ENCODE peak calls at places on chromosome 2, in ten cellular contexts. X is stimulated activated CD4-positive, alpha-beta T cell treated with anti-CD3 and anti-CD28 coated beads, Interleukin-4, amount 100 ng/mL, for 1 hour; Q is sigmoid colon; C is posterior vena cava; V is choroid plexus epithelial cell; S is MM.1S; Z is activated CD8-positive, alpha-beta memory T cell treated with anti-CD3 and anti-CD28 coated beads, Interleukin-2, amount 10 ng/mL, durations not matched to agents 7 days and 5 days; L is anterior cingulate cortex; T is PC-9; D is WTC11. J is an unnamed sample.
A peak's percentile ranks its signal among the peaks of the same experiment; 100 is the strongest.

GRCh38 chr2:214574077-214574775 is 163.4 kb downstream of the VWC2L start:
- DNase-seq in X (no peak), Q (no peak), C (no peak), V (peak; percentile 2), S (no peak), Z (no peak), L (no peak), T (no peak), D (no peak), J (no peak)

GRCh38 chr2:121567957-121568409 is 37.3 kb downstream of the RNU4ATAC start:
- DNase-seq in X (no peak), Q (no peak), C (no peak), V (peak; percentile 66), S (no peak), Z (no peak), L (no peak), T (no peak), D (no peak), J (no peak)

GRCh38 chr2:240523451-240524281 is 34.1 kb downstream of the ANKMY1 start:
- DNase-seq in X (no peak), Q (no peak), C (peak; percentile 48), V (no peak), S (no peak), Z (peak; percentile 34), L (no peak), T (no peak), D (no peak), J (no peak)

GRCh38 chr2:79771530-79771929 is 258.7 kb downstream of the CTNNA2 start:
- DNase-seq in X (no peak), Q (no peak), C (no peak), V (no peak), S (no peak), Z (no peak), L (no peak), T (no peak), D (no peak), J (peak; percentile 4)

GRCh38 chr2:24831736-24832421 is 38.7 kb downstream of the CENPO start:
- DNase-seq in X (no peak), Q (peak; percentile 60), C (peak; percentile 72), V (no peak), S (no peak), Z (no peak), L (peak; percentile 74), T (no peak), D (no peak), J (no peak)

GRCh38 chr2:100818003-100818605 is 1.8 kb upstream of the NPAS2 start:
- DNase-seq in X (no peak), Q (no peak), C (no peak), V (peak; percentile 67), S (no peak), Z (no peak), L (peak; percentile 77), T (peak; percentile 71), D (no peak), J (no peak)

GRCh38 chr2:114727012-114727411 is 284.6 kb downstream of the DPP10 start:
- DNase-seq in X (no peak), Q (no peak), C (no peak), V (no peak), S (no peak), Z (no peak), L (peak; percentile 27), T (no peak), D (no peak), J (no peak)

GRCh38 chr2:10835052-10835970 is 22.7 kb upstream of the PDIA6 start:
- DNase-seq in X (peak; percentile 86), Q (peak; percentile 85), C (peak; percentile 83), V (peak; percentile 53), S (peak; percentile 85), Z (peak; percentile 74), L (peak; percentile 65), T (peak; percentile 46), D (peak; percentile 97), J (peak; percentile 94)

GRCh38 chr2:3737128-3737527 is 33.8 kb downstream of the DCDC2C start:
- DNase-seq in X (no peak), Q (no peak), C (no peak), V (no peak), S (no peak), Z (no peak), L (no peak), T (no peak), D (no peak), J (no peak)

GRCh38 chr2:240432820-240433801 is 2.4 kb upstream of the GPC1 start:
- DNase-seq in X (peak; percentile 1), Q (peak; percentile 66), C (peak; percentile 71), V (no peak), S (no peak), Z (no peak), L (no peak), T (no peak), D (peak; percentile 7), J (no peak)

GRCh38 chr2:177154809-177155208 is 57.8 kb upstream of the HNRNPA3 start:
- DNase-seq in X (no peak), Q (no peak), C (no peak), V (no peak), S (no peak), Z (no peak), L (no peak), T (no peak), D (no peak), J (no peak)

GRCh38 chr2:6945821-6946220 is 28.6 kb downstream of the RNF144A start:
- DNase-seq in X (no peak), Q (no peak), C (no peak), V (no peak), S (no peak), Z (no peak), L (no peak), T (no peak), D (no peak), J (no peak)

GRCh38 chr2:144452169-144453038 is 67.5 kb downstream of the ZEB2 start:
- DNase-seq in X (no peak), Q (no peak), C (no peak), V (peak; percentile 67), S (no peak), Z (no peak), L (no peak), T (no peak), D (peak; percentile 29), J (peak; percentile 79)

GRCh38 chr2:173752152-173752551 is 213.0 kb downstream of the SP3 start:
- DNase-seq in X (no peak), Q (no peak), C (no peak), V (peak; percentile 38), S (peak; percentile 10), Z (no peak), L (no peak), T (no peak), D (no peak), J (no peak)

GRCh38 chr2:126413079-126413478 is 242.9 kb upstream of the GYPC start:
- DNase-seq in X (no peak), Q (no peak), C (no peak), V (no peak), S (peak; percentile 75), Z (no peak), L (no peak), T (no peak), D (no peak), J (no peak)

GRCh38 chr2:15748736-15749323 is 157.2 kb downstream of the DDX1 start:
- DNase-seq in X (no peak), Q (no peak), C (no peak), V (peak; percentile 51), S (no peak), Z (no peak), L (no peak), T (no peak), D (peak; percentile 86), J (peak; percentile 92)

GRCh38 chr2:8488001-8488738 is 193.7 kb upstream of the ID2 start:
- DNase-seq in X (peak; percentile 58), Q (peak; percentile 45), C (no peak), V (no peak), S (peak; percentile 86), Z (peak; percentile 80), L (peak; percentile 60), T (no peak), D (no peak), J (no peak)

GRCh38 chr2:100877555-100877954 is 57.6 kb downstream of the NPAS2 start:
- DNase-seq in X (no peak), Q (no peak), C (no peak), V (peak; percentile 78), S (no peak), Z (no peak), L (no peak), T (no peak), D (no peak), J (no peak)

GRCh38 chr2:70344195-70344594 is 42.3 kb upstream of the FAM136A start:
- DNase-seq in X (no peak), Q (no peak), C (no peak), V (no peak), S (no peak), Z (no peak), L (no peak), T (peak; percentile 66), D (no peak), J (no peak)

GRCh38 chr2:18626958-18627650 is 37.7 kb upstream of the NT5C1B start:
- DNase-seq in X (no peak), Q (no peak), C (no peak), V (no peak), S (no peak), Z (no peak), L (no peak), T (no peak), D (no peak), J (no peak)

GRCh38 chr2:18117592-18117991 is 239.1 kb downstream of the KCNS3 start:
- DNase-seq in X (no peak), Q (no peak), C (no peak), V (peak; percentile 82), S (peak; percentile 79), Z (no peak), L (no peak), T (no peak), D (peak; percentile 61), J (peak; percentile 78)

GRCh38 chr2:172533687-172534086 is 22.2 kb upstream of the PDK1 start:
- DNase-seq in X (no peak), Q (no peak), C (no peak), V (no peak), S (no peak), Z (no peak), L (no peak), T (no peak), D (no peak), J (no peak)

GRCh38 chr2:114527330-114527983 is 85.0 kb downstream of the DPP10 start:
- DNase-seq in X (no peak), Q (no peak), C (no peak), V (no peak), S (no peak), Z (no peak), L (no peak), T (no peak), D (no peak), J (no peak)

GRCh38 chr2:26846334-26846863 is 1.5 kb upstream of the DPYSL5 start:
- DNase-seq in X (peak; percentile 69), Q (peak; percentile 82), C (peak; percentile 90), V (peak; percentile 85), S (peak; percentile 79), Z (peak; percentile 68), L (peak; percentile 74), T (peak; percentile 57), D (peak; percentile 76), J (peak; percentile 96)

GRCh38 chr2:121694398-121695178 is 42.1 kb downstream of the NIFK start:
- DNase-seq in X (no peak), Q (peak; percentile 37), C (peak; percentile 13), V (peak; percentile 39), S (no peak), Z (no peak), L (no peak), T (no peak), D (no peak), J (no peak)